ENCODE peak calls at places on chromosomes 3 and 15, in five cellular contexts. One of them, this sample, is unnamed.

GRCh38 chr3:45185461-45185860 is 39.3 kb upstream of the CDCP1 start:
- DNase-seq in fibroblast of lung: no peak
- DNase-seq in PC-9: no peak
- DNase-seq in esophagus squamous epithelium: no peak
- DNase-seq in ovary: no peak
- DNase-seq in this sample: no peak

GRCh38 chr3:183253961-183254815 is 1.1 kb downstream of the B3GNT5 start:
- DNase-seq in fibroblast of lung: peak
- DNase-seq in PC-9: no peak
- DNase-seq in esophagus squamous epithelium: no peak
- DNase-seq in ovary: peak
- DNase-seq in this sample: no peak

GRCh38 chr3:47427866-47428265 is 47.0 kb downstream of the PTPN23 start:
- DNase-seq in fibroblast of lung: no peak
- DNase-seq in PC-9: no peak
- DNase-seq in esophagus squamous epithelium: no peak
- DNase-seq in ovary: peak
- DNase-seq in this sample: no peak

GRCh38 chr3:8938021-8938420 is 25.3 kb downstream of the RAD18 start:
- DNase-seq in fibroblast of lung: peak
- DNase-seq in PC-9: no peak
- DNase-seq in esophagus squamous epithelium: no peak
- DNase-seq in ovary: no peak
- DNase-seq in this sample: peak

GRCh38 chr15:89358755-89359439 is 24.3 kb upstream of the POLG start:
- DNase-seq in fibroblast of lung: peak
- DNase-seq in PC-9: peak
- DNase-seq in esophagus squamous epithelium: peak
- DNase-seq in ovary: peak
- DNase-seq in this sample: peak

GRCh38 chr15:67174864-67175573 is 79.4 kb downstream of the AAGAB start:
- DNase-seq in fibroblast of lung: peak
- DNase-seq in PC-9: peak
- DNase-seq in esophagus squamous epithelium: no peak
- DNase-seq in ovary: peak
- DNase-seq in this sample: no peak

GRCh38 chr3:147930417-147930816 is 521.3 kb downstream of the ZIC1 start:
- DNase-seq in fibroblast of lung: peak
- DNase-seq in PC-9: no peak
- DNase-seq in esophagus squamous epithelium: no peak
- DNase-seq in ovary: no peak
- DNase-seq in this sample: peak

GRCh38 chr3:53161345-53161819 is 373 bp downstream of the PRKCD start:
- DNase-seq in fibroblast of lung: no peak
- DNase-seq in PC-9: no peak
- DNase-seq in esophagus squamous epithelium: no peak
- DNase-seq in ovary: no peak
- DNase-seq in this sample: no peak

GRCh38 chr3:193847402-193847801 is 254.4 kb downstream of the OPA1 start:
- DNase-seq in fibroblast of lung: no peak
- DNase-seq in PC-9: no peak
- DNase-seq in esophagus squamous epithelium: no peak
- DNase-seq in ovary: no peak
- DNase-seq in this sample: no peak

GRCh38 chr3:42763023-42763422 is 10.0 kb downstream of the CCDC13 start:
- DNase-seq in fibroblast of lung: peak
- DNase-seq in PC-9: no peak
- DNase-seq in esophagus squamous epithelium: no peak
- DNase-seq in ovary: no peak
- DNase-seq in this sample: no peak

GRCh38 chr15:41695750-41696436 is 35.7 kb downstream of the MGA start:
- DNase-seq in fibroblast of lung: peak
- DNase-seq in PC-9: no peak
- DNase-seq in esophagus squamous epithelium: no peak
- DNase-seq in ovary: no peak
- DNase-seq in this sample: peak

GRCh38 chr3:132507657-132508056 is 89.4 kb upstream of the ACKR4 start:
- DNase-seq in fibroblast of lung: no peak
- DNase-seq in PC-9: no peak
- DNase-seq in esophagus squamous epithelium: no peak
- DNase-seq in ovary: no peak
- DNase-seq in this sample: no peak

GRCh38 chr3:73656241-73656890 is 31.6 kb upstream of the PDZRN3 start:
- DNase-seq in fibroblast of lung: peak
- DNase-seq in PC-9: no peak
- DNase-seq in esophagus squamous epithelium: no peak
- DNase-seq in ovary: no peak
- DNase-seq in this sample: no peak

GRCh38 chr3:37904614-37905047 is 43.0 kb downstream of the CTDSPL start:
- DNase-seq in fibroblast of lung: peak
- DNase-seq in PC-9: no peak
- DNase-seq in esophagus squamous epithelium: no peak
- DNase-seq in ovary: no peak
- DNase-seq in this sample: peak

GRCh38 chr15:52103217-52104207 is 9.1 kb downstream of the BCL2L10 start:
- DNase-seq in fibroblast of lung: peak
- DNase-seq in PC-9: peak
- DNase-seq in esophagus squamous epithelium: no peak
- DNase-seq in ovary: no peak
- DNase-seq in this sample: peak

GRCh38 chr3:134341391-134341790 is 32.9 kb downstream of the AMOTL2 start:
- DNase-seq in fibroblast of lung: no peak
- DNase-seq in PC-9: peak
- DNase-seq in esophagus squamous epithelium: no peak
- DNase-seq in ovary: no peak
- DNase-seq in this sample: no peak

GRCh38 chr3:32105291-32106131 is 909 bp upstream of the GPD1L start:
- DNase-seq in fibroblast of lung: no peak
- DNase-seq in PC-9: peak
- DNase-seq in esophagus squamous epithelium: no peak
- DNase-seq in ovary: no peak
- DNase-seq in this sample: peak

GRCh38 chr15:70478251-70478990 is 284.9 kb downstream of the UACA start:
- DNase-seq in fibroblast of lung: no peak
- DNase-seq in PC-9: no peak
- DNase-seq in esophagus squamous epithelium: no peak
- DNase-seq in ovary: no peak
- DNase-seq in this sample: no peak

GRCh38 chr3:102102394-102102793 is 253.1 kb downstream of the NFKBIZ start:
- DNase-seq in fibroblast of lung: no peak
- DNase-seq in PC-9: peak
- DNase-seq in esophagus squamous epithelium: no peak
- DNase-seq in ovary: no peak
- DNase-seq in this sample: no peak

GRCh38 chr3:172179680-172180399 is 140.5 kb downstream of the FNDC3B start:
- DNase-seq in fibroblast of lung: no peak
- DNase-seq in PC-9: peak
- DNase-seq in esophagus squamous epithelium: no peak
- DNase-seq in ovary: no peak
- DNase-seq in this sample: no peak

GRCh38 chr3:82088749-82089148 is 327.3 kb upstream of the GBE1 start:
- DNase-seq in fibroblast of lung: no peak
- DNase-seq in PC-9: no peak
- DNase-seq in esophagus squamous epithelium: no peak
- DNase-seq in ovary: no peak
- DNase-seq in this sample: no peak

GRCh38 chr15:48602358-48603122 is 43.0 kb downstream of the FBN1 start:
- DNase-seq in fibroblast of lung: peak
- DNase-seq in PC-9: no peak
- DNase-seq in esophagus squamous epithelium: no peak
- DNase-seq in ovary: no peak
- DNase-seq in this sample: peak

GRCh38 chr3:119588112-119588511 is 8.8 kb downstream of the ADPRH start:
- DNase-seq in fibroblast of lung: no peak
- DNase-seq in PC-9: no peak
- DNase-seq in esophagus squamous epithelium: no peak
- DNase-seq in ovary: peak
- DNase-seq in this sample: no peak

GRCh38 chr15:52217186-52217585 is 26.0 kb upstream of the GNB5 start:
- DNase-seq in fibroblast of lung: no peak
- DNase-seq in PC-9: no peak
- DNase-seq in esophagus squamous epithelium: no peak
- DNase-seq in ovary: no peak
- DNase-seq in this sample: no peak

GRCh38 chr3:38003817-38004414 is 13.3 kb downstream of the VILL start:
- DNase-seq in fibroblast of lung: no peak
- DNase-seq in PC-9: no peak
- DNase-seq in esophagus squamous epithelium: no peak
- DNase-seq in ovary: peak
- DNase-seq in this sample: no peak

GRCh38 chr3:195397524-195397923 is 45.3 kb downstream of the ACAP2 start:
- DNase-seq in fibroblast of lung: no peak
- DNase-seq in PC-9: no peak
- DNase-seq in esophagus squamous epithelium: no peak
- DNase-seq in ovary: no peak
- DNase-seq in this sample: no peak

GRCh38 chr15:79403501-79403900 is 28.6 kb upstream of the MINAR1 start:
- DNase-seq in fibroblast of lung: peak
- DNase-seq in PC-9: no peak
- DNase-seq in esophagus squamous epithelium: no peak
- DNase-seq in ovary: no peak
- DNase-seq in this sample: no peak

GRCh38 chr15:101368086-101368780 is 73.2 kb upstream of the SNRPA1 start:
- DNase-seq in fibroblast of lung: no peak
- DNase-seq in PC-9: no peak
- DNase-seq in esophagus squamous epithelium: no peak
- DNase-seq in ovary: no peak
- DNase-seq in this sample: no peak

GRCh38 chr3:157531301-157531660 is 28.1 kb upstream of the VEPH1 start:
- DNase-seq in fibroblast of lung: peak
- DNase-seq in PC-9: no peak
- DNase-seq in esophagus squamous epithelium: no peak
- DNase-seq in ovary: no peak
- DNase-seq in this sample: no peak

GRCh38 chr3:157533298-157533870 is 30.2 kb upstream of the VEPH1 start:
- DNase-seq in fibroblast of lung: peak
- DNase-seq in PC-9: no peak
- DNase-seq in esophagus squamous epithelium: no peak
- DNase-seq in ovary: no peak
- DNase-seq in this sample: peak

GRCh38 chr3:157532529-157533297 is 29.5 kb upstream of the VEPH1 start:
- DNase-seq in fibroblast of lung: peak
- DNase-seq in PC-9: peak
- DNase-seq in esophagus squamous epithelium: no peak
- DNase-seq in ovary: no peak
- DNase-seq in this sample: peak

GRCh38 chr3:157530637-157531300 is 27.6 kb upstream of the VEPH1 start:
- DNase-seq in fibroblast of lung: peak
- DNase-seq in PC-9: no peak
- DNase-seq in esophagus squamous epithelium: no peak
- DNase-seq in ovary: no peak
- DNase-seq in this sample: no peak

DNA sequence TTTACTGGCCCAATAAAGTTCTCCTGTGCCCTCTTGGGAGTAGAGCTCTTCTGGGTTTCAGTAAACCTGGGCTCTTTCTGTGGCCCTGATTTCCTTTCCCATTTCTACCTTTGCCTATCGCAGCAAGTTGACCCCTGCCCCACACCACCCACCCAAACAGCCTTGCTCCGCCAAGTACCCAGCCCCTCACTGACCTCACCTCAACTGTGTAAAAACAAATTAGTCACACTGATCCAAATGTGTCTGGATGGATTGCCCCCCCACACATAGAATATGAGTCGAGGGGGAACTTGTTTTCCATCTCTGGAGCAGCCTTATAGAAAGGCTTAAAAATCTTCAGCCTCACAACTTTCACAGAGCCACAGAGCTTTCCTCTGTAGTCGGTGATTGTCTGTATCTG is 28.6 kb upstream of the VEPH1 start:
- DNase-seq in fibroblast of lung: peak
- DNase-seq in PC-9: no peak
- DNase-seq in esophagus squamous epithelium: no peak
- DNase-seq in ovary: no peak
- DNase-seq in this sample: no peak
- H3K4me3 ChIP-seq in fibroblast of lung: no peak
- H3K4me3 ChIP-seq in PC-9: no peak
- H3K4me3 ChIP-seq in esophagus squamous epithelium: no peak
- H3K4me3 ChIP-seq in ovary: no peak
- H3K4me3 ChIP-seq in this sample: peak

DNA sequence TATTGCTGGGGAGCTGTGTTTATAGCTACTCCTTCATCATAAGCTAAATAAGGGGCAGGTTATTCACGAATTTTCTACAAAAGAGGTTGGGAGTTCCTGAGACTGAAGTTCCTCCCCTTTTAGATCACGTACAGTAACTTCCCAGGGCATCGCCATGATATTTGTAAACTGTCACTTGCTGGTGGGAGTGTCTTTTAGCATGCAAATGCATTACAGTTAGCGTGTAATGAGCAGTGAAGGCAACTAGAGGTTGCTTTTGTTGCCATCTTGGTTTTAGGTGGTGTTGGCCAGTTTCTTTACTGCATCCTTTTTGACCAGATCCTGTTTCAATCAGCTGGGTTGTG is 64.4 kb downstream of the IL12A start:
- DNase-seq in fibroblast of lung: peak
- DNase-seq in PC-9: no peak
- DNase-seq in esophagus squamous epithelium: no peak
- DNase-seq in ovary: no peak
- DNase-seq in this sample: no peak
- H3K4me3 ChIP-seq in fibroblast of lung: no peak
- H3K4me3 ChIP-seq in PC-9: no peak
- H3K4me3 ChIP-seq in esophagus squamous epithelium: peak
- H3K4me3 ChIP-seq in ovary: no peak
- H3K4me3 ChIP-seq in this sample: no peak

GRCh38 chr15:93072011-93072410 is 17.0 kb downstream of the RGMA start:
- DNase-seq in fibroblast of lung: peak
- DNase-seq in PC-9: no peak
- DNase-seq in esophagus squamous epithelium: no peak
- DNase-seq in ovary: no peak
- DNase-seq in this sample: peak
- H3K4me3 ChIP-seq in fibroblast of lung: peak
- H3K4me3 ChIP-seq in PC-9: peak
- H3K4me3 ChIP-seq in esophagus squamous epithelium: peak
- H3K4me3 ChIP-seq in ovary: peak
- H3K4me3 ChIP-seq in this sample: peak

GRCh38 chr15:40340740-40341400 is at the start of gene CCDC9B:
- DNase-seq in fibroblast of lung: peak
- DNase-seq in PC-9: peak
- DNase-seq in esophagus squamous epithelium: no peak
- DNase-seq in ovary: peak
- DNase-seq in this sample: peak

GRCh38 chr15:40338921-40339620 is 1.7 kb downstream of the CCDC9B start:
- DNase-seq in fibroblast of lung: peak
- DNase-seq in PC-9: peak
- DNase-seq in esophagus squamous epithelium: no peak
- DNase-seq in ovary: no peak
- DNase-seq in this sample: peak

GRCh38 chr15:40340038-40340739 is 550 bp downstream of the CCDC9B start:
- DNase-seq in fibroblast of lung: peak
- DNase-seq in PC-9: no peak
- DNase-seq in esophagus squamous epithelium: no peak
- DNase-seq in ovary: peak
- DNase-seq in this sample: peak

GRCh38 chr15:40338041-40338657 is 2.6 kb downstream of the CCDC9B start:
- DNase-seq in fibroblast of lung: peak
- DNase-seq in PC-9: peak
- DNase-seq in esophagus squamous epithelium: no peak
- DNase-seq in ovary: peak
- DNase-seq in this sample: peak

GRCh38 chr15:40339621-40339945 is 1.2 kb downstream of the CCDC9B start:
- DNase-seq in fibroblast of lung: no peak
- DNase-seq in PC-9: no peak
- DNase-seq in esophagus squamous epithelium: no peak
- DNase-seq in ovary: peak
- DNase-seq in this sample: no peak
- H3K4me3 ChIP-seq in fibroblast of lung: peak
- H3K4me3 ChIP-seq in PC-9: peak
- H3K4me3 ChIP-seq in esophagus squamous epithelium: peak
- H3K4me3 ChIP-seq in ovary: peak
- H3K4me3 ChIP-seq in this sample: peak

GRCh38 chr3:114789803-114790202 is 357.3 kb downstream of the ZBTB20 start:
- DNase-seq in fibroblast of lung: no peak
- DNase-seq in PC-9: no peak
- DNase-seq in esophagus squamous epithelium: no peak
- DNase-seq in ovary: no peak
- DNase-seq in this sample: no peak
- H3K4me3 ChIP-seq in fibroblast of lung: no peak
- H3K4me3 ChIP-seq in PC-9: no peak
- H3K4me3 ChIP-seq in esophagus squamous epithelium: no peak
- H3K4me3 ChIP-seq in ovary: no peak
- H3K4me3 ChIP-seq in this sample: no peak

This sample was measured in foreskin fibroblast.